ENCODE peak calls at places on chromosomes 6 and 20, in ten cellular contexts. One of them, this sample, is unnamed.

GRCh38 chr20:17835240-17835940 is 133.2 kb downstream of the SNX5 start:
- DNase-seq in thyroid gland: no peak
- DNase-seq in WERI-Rb-1: no peak
- DNase-seq in upper lobe of right lung: no peak
- DNase-seq in psoas muscle: peak
- DNase-seq in nephron progenitor cell: no peak
- DNase-seq in GM10248: no peak
- DNase-seq in suprapubic skin: no peak
- DNase-seq in WTC11: no peak
- DNase-seq in fibroblast of the aortic adventitia: peak
- DNase-seq in this sample: no peak

GRCh38 chr20:31607640-31608255 is 2.7 kb downstream of the ID1 start:
- DNase-seq in suprapubic skin: no peak
- DNase-seq in upper lobe of right lung: no peak
- DNase-seq in fibroblast of the aortic adventitia: peak
- DNase-seq in thyroid gland: no peak
- DNase-seq in GM10248: no peak
- DNase-seq in WTC11: no peak
- DNase-seq in psoas muscle: no peak
- DNase-seq in WERI-Rb-1: no peak
- DNase-seq in nephron progenitor cell: no peak
- DNase-seq in this sample: peak

GRCh38 chr6:27809939-27810767 is 102.0 kb downstream of the OR2B2 start:
- DNase-seq in thyroid gland: peak
- DNase-seq in WERI-Rb-1: no peak
- DNase-seq in psoas muscle: peak
- DNase-seq in fibroblast of the aortic adventitia: peak
- DNase-seq in WTC11: peak
- DNase-seq in nephron progenitor cell: peak
- DNase-seq in suprapubic skin: peak
- DNase-seq in GM10248: peak
- DNase-seq in upper lobe of right lung: peak
- DNase-seq in this sample: peak

GRCh38 chr6:36837686-36838085 is 1.6 kb downstream of the CPNE5 start:
- DNase-seq in WTC11: no peak
- DNase-seq in nephron progenitor cell: no peak
- DNase-seq in GM10248: no peak
- DNase-seq in thyroid gland: no peak
- DNase-seq in fibroblast of the aortic adventitia: no peak
- DNase-seq in suprapubic skin: no peak
- DNase-seq in WERI-Rb-1: no peak
- DNase-seq in psoas muscle: no peak
- DNase-seq in upper lobe of right lung: no peak
- DNase-seq in this sample: no peak

GRCh38 chr6:132391391-132392291 is 9.6 kb downstream of the MOXD1 start:
- DNase-seq in nephron progenitor cell: no peak
- DNase-seq in fibroblast of the aortic adventitia: peak
- DNase-seq in WTC11: no peak
- DNase-seq in GM10248: no peak
- DNase-seq in suprapubic skin: no peak
- DNase-seq in WERI-Rb-1: no peak
- DNase-seq in psoas muscle: no peak
- DNase-seq in upper lobe of right lung: no peak
- DNase-seq in thyroid gland: peak
- DNase-seq in this sample: no peak

GRCh38 chr6:109303647-109304283 is 78.5 kb downstream of the CD164 start:
- DNase-seq in thyroid gland: no peak
- DNase-seq in WERI-Rb-1: no peak
- DNase-seq in fibroblast of the aortic adventitia: no peak
- DNase-seq in suprapubic skin: no peak
- DNase-seq in WTC11: no peak
- DNase-seq in upper lobe of right lung: no peak
- DNase-seq in nephron progenitor cell: no peak
- DNase-seq in GM10248: no peak
- DNase-seq in psoas muscle: no peak
- DNase-seq in this sample: no peak

GRCh38 chr20:32019156-32019510 is 8.9 kb downstream of the CCM2L start:
- DNase-seq in upper lobe of right lung: no peak
- DNase-seq in suprapubic skin: no peak
- DNase-seq in WERI-Rb-1: peak
- DNase-seq in psoas muscle: no peak
- DNase-seq in WTC11: peak
- DNase-seq in GM10248: no peak
- DNase-seq in thyroid gland: no peak
- DNase-seq in nephron progenitor cell: peak
- DNase-seq in fibroblast of the aortic adventitia: no peak
- DNase-seq in this sample: peak

GRCh38 chr20:32467506-32468312 is 109.6 kb downstream of the ASXL1 start:
- DNase-seq in suprapubic skin: no peak
- DNase-seq in thyroid gland: no peak
- DNase-seq in fibroblast of the aortic adventitia: no peak
- DNase-seq in WERI-Rb-1: no peak
- DNase-seq in GM10248: no peak
- DNase-seq in upper lobe of right lung: no peak
- DNase-seq in psoas muscle: peak
- DNase-seq in WTC11: no peak
- DNase-seq in nephron progenitor cell: no peak
- DNase-seq in this sample: no peak

GRCh38 chr20:50744143-50744792 is 12.9 kb downstream of the PARD6B start:
- DNase-seq in nephron progenitor cell: peak
- DNase-seq in WERI-Rb-1: peak
- DNase-seq in upper lobe of right lung: no peak
- DNase-seq in fibroblast of the aortic adventitia: peak
- DNase-seq in WTC11: no peak
- DNase-seq in psoas muscle: peak
- DNase-seq in thyroid gland: peak
- DNase-seq in suprapubic skin: no peak
- DNase-seq in GM10248: no peak
- DNase-seq in this sample: no peak
- TF ChIP-seq CTCF in nephron progenitor cell: no peak
- TF ChIP-seq CTCF in WERI-Rb-1: peak
- TF ChIP-seq CTCF in upper lobe of right lung: peak
- TF ChIP-seq CTCF in fibroblast of the aortic adventitia: peak
- TF ChIP-seq CTCF in WTC11: no peak
- TF ChIP-seq CTCF in psoas muscle: peak
- TF ChIP-seq CTCF in thyroid gland: peak
- TF ChIP-seq CTCF in suprapubic skin: no peak
- TF ChIP-seq CTCF in GM10248: no peak
- TF ChIP-seq CTCF in this sample: no peak

GRCh38 chr20:57048027-57048869 is 218.2 kb downstream of the BMP7 start:
- DNase-seq in thyroid gland: no peak
- DNase-seq in fibroblast of the aortic adventitia: no peak
- DNase-seq in WERI-Rb-1: peak
- DNase-seq in suprapubic skin: no peak
- DNase-seq in GM10248: peak
- DNase-seq in WTC11: peak
- DNase-seq in nephron progenitor cell: peak
- DNase-seq in upper lobe of right lung: peak
- DNase-seq in psoas muscle: no peak
- DNase-seq in this sample: peak
- TF ChIP-seq CTCF in thyroid gland: peak
- TF ChIP-seq CTCF in fibroblast of the aortic adventitia: peak
- TF ChIP-seq CTCF in WERI-Rb-1: peak
- TF ChIP-seq CTCF in suprapubic skin: peak
- TF ChIP-seq CTCF in GM10248: peak
- TF ChIP-seq CTCF in WTC11: peak
- TF ChIP-seq CTCF in nephron progenitor cell: peak
- TF ChIP-seq CTCF in upper lobe of right lung: peak
- TF ChIP-seq CTCF in psoas muscle: peak
- TF ChIP-seq CTCF in this sample: peak

GRCh38 chr20:1803216-1804128 is 91.7 kb upstream of the SIRPA start:
- DNase-seq in fibroblast of the aortic adventitia: peak
- DNase-seq in GM10248: peak
- DNase-seq in nephron progenitor cell: peak
- DNase-seq in WTC11: peak
- DNase-seq in thyroid gland: peak
- DNase-seq in upper lobe of right lung: peak
- DNase-seq in psoas muscle: peak
- DNase-seq in suprapubic skin: no peak
- DNase-seq in WERI-Rb-1: peak
- DNase-seq in this sample: peak
- TF ChIP-seq CTCF in fibroblast of the aortic adventitia: no peak
- TF ChIP-seq CTCF in GM10248: no peak
- TF ChIP-seq CTCF in nephron progenitor cell: no peak
- TF ChIP-seq CTCF in WTC11: no peak
- TF ChIP-seq CTCF in thyroid gland: no peak
- TF ChIP-seq CTCF in upper lobe of right lung: no peak
- TF ChIP-seq CTCF in psoas muscle: no peak
- TF ChIP-seq CTCF in suprapubic skin: no peak
- TF ChIP-seq CTCF in WERI-Rb-1: no peak
- TF ChIP-seq CTCF in this sample: no peak

DNA sequence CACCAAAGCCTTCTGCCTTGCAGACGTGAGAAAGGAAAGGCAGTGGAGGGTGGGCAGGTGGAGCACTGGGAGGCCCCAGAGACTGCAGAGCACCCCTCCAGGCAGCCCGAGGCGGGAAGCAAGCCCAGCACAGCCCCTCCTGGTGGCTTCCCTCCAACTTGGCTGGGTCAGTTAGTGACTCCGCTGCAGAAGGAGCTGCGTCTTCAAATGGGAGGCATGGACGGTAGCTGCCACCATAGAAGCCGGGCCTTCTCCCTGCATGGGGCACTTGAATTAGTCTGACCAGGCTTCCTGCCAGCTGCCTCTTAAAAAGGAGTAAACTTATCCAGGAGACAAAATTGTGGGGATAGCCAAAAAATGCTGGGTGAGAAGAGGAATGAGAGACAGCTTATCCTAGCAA is 88.0 kb upstream of the RPS6KA2 start:
- DNase-seq in psoas muscle: no peak
- DNase-seq in WERI-Rb-1: no peak
- DNase-seq in suprapubic skin: no peak
- DNase-seq in fibroblast of the aortic adventitia: no peak
- DNase-seq in WTC11: no peak
- DNase-seq in GM10248: no peak
- DNase-seq in nephron progenitor cell: no peak
- DNase-seq in thyroid gland: peak
- DNase-seq in upper lobe of right lung: no peak
- DNase-seq in this sample: no peak
- TF ChIP-seq CTCF in psoas muscle: no peak
- TF ChIP-seq CTCF in WERI-Rb-1: peak
- TF ChIP-seq CTCF in suprapubic skin: no peak
- TF ChIP-seq CTCF in fibroblast of the aortic adventitia: no peak
- TF ChIP-seq CTCF in WTC11: no peak
- TF ChIP-seq CTCF in GM10248: no peak
- TF ChIP-seq CTCF in nephron progenitor cell: no peak
- TF ChIP-seq CTCF in thyroid gland: no peak
- TF ChIP-seq CTCF in upper lobe of right lung: no peak
- TF ChIP-seq CTCF in this sample: no peak